ENCODE peak calls at places on chromosomes 11 and 22, in eight cellular contexts. S is NCI-H774; K is naive thymus-derived CD4-positive, alpha-beta T cell; L is COR-L47; I is NAMALWA; B is chondrocyte; X is GM12892; A is GM12865. R is an unnamed sample.

GRCh38 chr11:112465433-112466024 is 204.9 kb upstream of the PLET1 start:
- DNase-seq in S (no peak), K (no peak), L (no peak), I (no peak), B (no peak), X (no peak), A (no peak), R (no peak)

GRCh38 chr11:132448334-132448995 is 1078.0 kb downstream of the NTM start:
- DNase-seq in S (no peak), K (no peak), L (no peak), I (no peak), B (no peak), X (no peak), A (no peak), R (no peak)

GRCh38 chr11:95082576-95083001 is 7.1 kb upstream of the ENDOD1 start:
- DNase-seq in S (no peak), K (no peak), L (no peak), I (no peak), B (no peak), X (no peak), A (no peak), R (no peak)

GRCh38 chr11:9600651-9601040 is 27.2 kb downstream of the WEE1 start:
- DNase-seq in S (no peak), K (no peak), L (no peak), I (peak; percentile 68), B (no peak), X (no peak), A (peak; percentile 88), R (no peak)

GRCh38 chr11:44162662-44163061 is 67.2 kb downstream of the EXT2 start:
- DNase-seq in S (no peak), K (no peak), L (no peak), I (peak; percentile 4), B (no peak), X (no peak), A (no peak), R (no peak)

GRCh38 chr11:35798983-35799382 is 136.4 kb downstream of the TRIM44 start:
- DNase-seq in S (no peak), K (no peak), L (no peak), I (no peak), B (no peak), X (no peak), A (no peak), R (no peak)

GRCh38 chr11:59173080-59173963 is 1.4 kb downstream of the DTX4 start:
- DNase-seq in S (no peak), K (peak; percentile 30), L (no peak), I (no peak), B (no peak), X (no peak), A (no peak), R (peak; percentile 20)

GRCh38 chr22:41976961-41977566 is 7.8 kb downstream of the SEPTIN3 start:
- DNase-seq in S (no peak), K (no peak), L (peak; percentile 65), I (no peak), B (no peak), X (no peak), A (peak; percentile 29), R (no peak)

GRCh38 chr11:34223021-34223813 is 117.8 kb downstream of the NAT10 start:
- DNase-seq in S (no peak), K (no peak), L (no peak), I (no peak), B (no peak), X (no peak), A (no peak), R (peak; percentile 90)

GRCh38 chr11:69213964-69214363 is 58.2 kb downstream of the SMIM38 start:
- DNase-seq in S (no peak), K (no peak), L (no peak), I (no peak), B (no peak), X (no peak), A (no peak), R (no peak)

GRCh38 chr11:5891216-5891800 is 1.7 kb upstream of the OR52E5 start:
- DNase-seq in S (no peak), K (no peak), L (no peak), I (peak; percentile 37), B (no peak), X (no peak), A (peak; percentile 7), R (peak; percentile 23)

GRCh38 chr11:120527111-120527748 is 15.7 kb downstream of the GRIK4 start:
- DNase-seq in S (no peak), K (no peak), L (no peak), I (no peak), B (peak; percentile 79), X (no peak), A (no peak), R (no peak)

GRCh38 chr11:18772211-18772610 is 19.4 kb downstream of the PTPN5 start:
- DNase-seq in S (no peak), K (no peak), L (no peak), I (no peak), B (no peak), X (no peak), A (no peak), R (no peak)